ENCODE peak calls at places on chromosomes 6 and 20, in ten cellular contexts. L is NCI-H774; W is B cell; I is hypothalamus; A is iPS DF 19.7; Z is right cardiac atrium; N is CD8-positive, alpha-beta T cell; O is RKO; P is fibroblast of mammary gland; D is fibroblast of pulmonary artery. T is an unnamed sample.
A peak's percentile ranks its signal among the peaks of the same experiment; 100 is the strongest.

GRCh38 chr6:15378864-15379263 is 133.0 kb downstream of the JARID2 start:
- DNase-seq in L (no peak), W (no peak), I (no peak), A (no peak), Z (no peak), N (no peak), O (no peak), P (no peak), D (no peak), T (no peak)

GRCh38 chr6:105810105-105810921 is 275.8 kb upstream of the PRDM1 start:
- DNase-seq in L (no peak), W (no peak), I (no peak), A (no peak), Z (no peak), N (no peak), O (peak; percentile 43), P (peak; percentile 92), D (peak; percentile 38), T (peak; percentile 50)

GRCh38 chr6:113719056-113719455 is 138.1 kb upstream of the MARCKS start:
- DNase-seq in L (no peak), W (no peak), I (no peak), A (no peak), Z (no peak), N (no peak), O (no peak), P (peak; percentile 14), D (no peak), T (no peak)

GRCh38 chr6:33672808-33673207 is 38.7 kb downstream of the UQCC2 start:
- DNase-seq in L (no peak), W (no peak), I (no peak), A (no peak), Z (peak; percentile 92), N (no peak), O (peak; percentile 96), P (peak; percentile 97), D (peak; percentile 96), T (peak; percentile 94)

GRCh38 chr20:54284928-54285704 is 77.2 kb downstream of the PFDN4 start:
- DNase-seq in L (no peak), W (no peak), I (no peak), A (no peak), Z (no peak), N (no peak), O (peak; percentile 53), P (peak; percentile 40), D (peak; percentile 22), T (no peak)

GRCh38 chr6:43076928-43077809 is 1.1 kb downstream of the PTK7 start:
- DNase-seq in L (no peak), W (no peak), I (peak; percentile 13), A (no peak), Z (peak; percentile 58), N (no peak), O (peak; percentile 75), P (peak; percentile 44), D (peak; percentile 44), T (peak; percentile 29)

GRCh38 chr6:1641391-1641790 is 31.7 kb downstream of the FOXC1 start:
- DNase-seq in L (no peak), W (no peak), I (no peak), A (no peak), Z (no peak), N (no peak), O (no peak), P (no peak), D (no peak), T (peak; percentile 36)

GRCh38 chr6:2738373-2738979 is 12.2 kb downstream of the MYLK4 start:
- DNase-seq in L (peak; percentile 24), W (peak; percentile 60), I (peak; percentile 69), A (no peak), Z (no peak), N (peak; percentile 63), O (peak; percentile 74), P (peak; percentile 56), D (peak; percentile 79), T (peak; percentile 78)

T was measured in dermis blood vessel endothelial cell.